ENCODE peak calls at places on chromosomes 5 and 9, in six cellular contexts. O, Q, T, P, F and A are unnamed samples. For H3K36me3, the result is how much of the 10 kb centered on the place peaks cover.

GRCh38 chr5:179290681-179291540 is 54.4 kb downstream of the ADAMTS2 start:
- DNase-seq in F (no peak), O (peak), Q (no peak), T (no peak), P (no peak), A (no peak)

GRCh38 chr5:174259691-174260420 is 214.3 kb downstream of the NSG2 start:
- DNase-seq in F (no peak), Q (no peak), P (no peak), O (no peak), T (no peak), A (no peak)

GRCh38 chr5:130335116-130335515 is 430.9 kb downstream of the CHSY3 start:
- DNase-seq in Q (peak), O (no peak), P (no peak), F (no peak), T (no peak), A (peak)

GRCh38 chr5:68484307-68485068 is 268.9 kb downstream of the PIK3R1 start:
- DNase-seq in F (no peak), O (no peak), T (no peak), P (no peak), Q (peak), A (peak)

GRCh38 chr5:122184676-122185255 is 55.4 kb downstream of the ZNF474 start:
- DNase-seq in Q (no peak), O (no peak), T (no peak), P (no peak), F (no peak), A (no peak)

GRCh38 chr5:119554597-119554996 is 74.8 kb upstream of the FAM170A start:
- DNase-seq in F (no peak), P (no peak), Q (no peak), O (no peak), T (no peak), A (no peak)

GRCh38 chr9:65409471-65409980 is 124.5 kb upstream of the FOXD4L5 start:
- DNase-seq in F (no peak), P (no peak), T (no peak), Q (no peak), O (no peak), A (no peak)

GRCh38 chr5:59460368-59461153 is 433.0 kb downstream of the PDE4D start:
- DNase-seq in T (no peak), Q (no peak), F (no peak), P (no peak), O (no peak), A (no peak)

GRCh38 chr5:160451281-160451680 is 29.6 kb downstream of the PTTG1 start:
- DNase-seq in T (no peak), P (no peak), O (no peak), Q (no peak), F (no peak), A (no peak)

GRCh38 chr9:92444841-92445240 is 20.6 kb upstream of the OMD start:
- DNase-seq in O (no peak), T (no peak), P (no peak), F (no peak), Q (no peak), A (no peak)

GRCh38 chr5:131355972-131356528 is 92.2 kb downstream of the CDC42SE2 start:
- DNase-seq in P (no peak), Q (peak), F (no peak), T (no peak), O (no peak), A (peak)

GRCh38 chr9:125397736-125398135 is 136.1 kb downstream of the GAPVD1 start:
- DNase-seq in F (no peak), T (no peak), Q (no peak), P (no peak), O (no peak), A (no peak)

GRCh38 chr5:1298067-1298551 is 3.2 kb upstream of the TERT start:
- DNase-seq in F (no peak), Q (no peak), P (no peak), O (peak), T (no peak), A (no peak)

GRCh38 chr5:38911933-38912332 is 66.1 kb downstream of the OSMR start:
- DNase-seq in T (no peak), P (no peak), O (no peak), Q (no peak), F (no peak), A (no peak)

GRCh38 chr5:139809331-139809810 is 13.8 kb downstream of the PSD2 start:
- DNase-seq in O (no peak), T (no peak), P (no peak), Q (no peak), F (no peak), A (no peak)

GRCh38 chr5:9035346-9035745 is 510.5 kb downstream of the SEMA5A start:
- DNase-seq in Q (no peak), P (no peak), O (no peak), F (no peak), T (no peak), A (no peak)

GRCh38 chr9:136074706-136075105 is 20.4 kb downstream of the NACC2 start:
- DNase-seq in O (peak), F (peak), T (peak), P (no peak), Q (no peak), A (no peak)

GRCh38 chr5:157312492-157312891 is 46.6 kb downstream of the CYFIP2 start:
- DNase-seq in P (peak), T (no peak), F (peak), O (no peak), Q (peak), A (peak)

GRCh38 chr5:16740046-16740445 is 123.2 kb upstream of the RETREG1 start:
- DNase-seq in O (no peak), F (no peak), P (no peak), Q (no peak), T (no peak), A (no peak)

GRCh38 chr5:44774279-44774880 is 34.4 kb upstream of the MRPS30 start:
- DNase-seq in P (peak), T (no peak), Q (peak), F (peak), O (no peak), A (peak)

GRCh38 chr9:7848498-7848897 is 48.9 kb upstream of the DMAC1 start:
- DNase-seq in Q (no peak), P (no peak), T (no peak), F (no peak), O (no peak), A (no peak)

GRCh38 chr5:126178521-126178920 is 244.7 kb upstream of the GRAMD2B start:
- DNase-seq in P (no peak), F (no peak), Q (peak), T (no peak), O (no peak), A (peak)

GRCh38 chr5:98694902-98695301 is 78.6 kb upstream of the RGMB start:
- DNase-seq in O (no peak), P (no peak), F (no peak), T (no peak), Q (no peak), A (no peak)

GRCh38 chr9:34992376-34992951 is 2.9 kb downstream of the DNAJB5 start:
- DNase-seq in O (peak), P (no peak), F (no peak), T (peak), Q (peak), A (peak)

GRCh38 chr9:130027533-130028370 is 15.2 kb downstream of the FNBP1 start:
- DNase-seq in Q (no peak), T (no peak), P (no peak), F (no peak), O (no peak), A (no peak)

GRCh38 chr9:130028493-130029222 is 14.3 kb downstream of the FNBP1 start:
- DNase-seq in P (peak), O (no peak), F (no peak), T (no peak), Q (no peak), A (no peak)

GRCh38 chr9:130029223-130029583 is 13.8 kb downstream of the FNBP1 start:
- DNase-seq in Q (no peak), T (peak), O (no peak), P (no peak), F (no peak), A (no peak)

GRCh38 chr9:130029591-130029990 is 13.4 kb downstream of the FNBP1 start:
- DNase-seq in P (no peak), Q (no peak), F (no peak), O (no peak), T (no peak), A (no peak)

GRCh38 chr9:130030821-130031481 is 12.0 kb downstream of the FNBP1 start:
- DNase-seq in T (no peak), P (no peak), F (no peak), O (no peak), Q (no peak), A (no peak)
- H3K4me3 ChIP-seq in T (peak), P (no peak), F (no peak), O (no peak), Q (no peak), A (no peak)

DNA sequence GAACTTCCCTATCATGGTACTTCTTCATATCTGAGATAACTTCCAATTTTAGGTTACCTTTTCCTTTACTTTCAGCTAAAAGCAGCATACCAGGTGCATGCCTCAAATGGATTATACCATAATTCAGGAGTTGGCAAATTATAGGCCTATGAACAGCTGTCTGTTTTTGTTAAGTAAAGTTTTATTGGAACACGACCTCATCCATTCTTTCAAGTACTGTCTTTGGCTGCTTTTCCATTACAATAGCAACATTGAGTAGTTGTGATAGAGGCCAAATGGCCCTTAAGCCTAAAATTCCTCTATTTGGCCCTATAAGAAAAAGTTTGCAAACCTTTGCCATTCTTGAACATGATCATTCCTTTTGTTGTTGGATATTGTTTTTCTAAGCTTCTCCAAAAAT is 226.3 kb upstream of the ANKRD55 start:
- DNase-seq in F (no peak), P (no peak), O (no peak), Q (no peak), T (no peak), A (no peak)
- H3K36me3 ChIP-seq in F (under half), P (under half), O (under half), Q (under half), T (under half), A (under half)

DNA sequence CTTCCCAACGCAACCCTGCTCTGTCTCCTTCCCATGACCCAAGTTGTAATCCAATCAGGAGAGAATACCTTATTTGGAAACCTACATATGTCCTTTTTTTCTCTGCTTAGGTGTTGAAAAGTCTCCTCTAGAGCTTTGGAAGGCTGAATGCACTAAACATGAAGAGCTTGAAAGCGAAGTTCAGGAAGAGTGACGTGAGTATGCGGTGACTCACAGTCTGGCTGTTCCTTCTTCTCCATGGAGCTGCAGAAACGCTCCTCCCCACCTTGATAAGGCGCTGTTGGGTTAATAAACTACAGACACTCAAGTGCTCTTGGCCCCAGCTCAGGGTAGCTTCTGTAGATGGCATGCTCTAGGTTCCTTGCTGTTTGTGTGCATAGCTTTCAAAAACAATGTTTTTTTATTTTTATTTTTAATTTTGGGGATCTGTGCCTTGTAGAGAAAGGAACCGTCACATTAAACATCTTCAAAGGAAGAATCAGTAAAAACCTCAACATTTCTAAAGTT is 30.7 kb downstream of the RAI14 start:
- DNase-seq in Q (peak), P (peak), O (no peak), T (no peak), F (no peak), A (peak)
- H3K4me3 ChIP-seq in Q (no peak), P (no peak), O (no peak), T (no peak), F (no peak), A (peak)

GRCh38 chr9:33289501-33289900 is 815 bp upstream of the NFX1 start:
- DNase-seq in P (no peak), F (peak), Q (peak), T (no peak), O (peak), A (peak)

GRCh38 chr9:33289936-33290246 is 425 bp upstream of the NFX1 start:
- DNase-seq in P (no peak), T (no peak), Q (no peak), O (no peak), F (no peak), A (no peak)

GRCh38 chr9:33288828-33289483 is 1.4 kb upstream of the NFX1 start:
- DNase-seq in F (no peak), O (peak), Q (no peak), P (no peak), T (no peak), A (no peak)

GRCh38 chr9:33290247-33290993 is at the start of gene NFX1:
- DNase-seq in Q (peak), T (peak), O (peak), P (peak), F (peak), A (peak)

DNA sequence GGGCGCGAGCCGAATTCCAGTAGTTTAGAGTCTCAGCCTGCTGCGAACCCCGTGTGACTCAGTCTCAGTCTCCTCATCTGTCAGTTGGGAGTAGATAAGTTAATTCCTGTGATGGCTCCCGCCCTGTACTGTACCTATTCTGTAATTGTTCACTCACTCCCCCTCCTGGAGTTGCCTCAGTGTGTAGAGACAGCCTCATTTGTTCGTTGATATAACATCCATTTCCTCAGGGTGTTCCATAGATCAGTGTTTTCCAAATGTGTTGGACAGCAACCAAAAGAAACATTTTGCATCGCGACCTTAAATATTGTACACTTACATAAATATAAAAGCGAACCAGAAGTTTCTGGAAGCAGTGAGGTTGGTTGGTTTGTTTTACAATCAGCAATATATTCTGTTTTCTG is 680 bp downstream of the NFX1 start:
- DNase-seq in P (no peak), T (no peak), F (no peak), O (no peak), Q (no peak), A (no peak)
- H3K36me3 ChIP-seq in P (under half), T (under half), F (under half), O (under half), Q (under half), A (under half)